ENCODE peak calls at places on chromosome 5, in nine cellular contexts. O, T, D, Z, H, A, K, Y and J are unnamed samples.

GRCh38 chr5:19771174-19771835 is 216.7 kb downstream of the CDH18 start:
- DNase-seq in T (no peak), H (no peak), A (no peak), Y (no peak), Z (no peak), O (no peak), K (no peak), D (no peak), J (no peak)

GRCh38 chr5:58024151-58024550 is 435.7 kb downstream of the PLK2 start:
- DNase-seq in A (no peak), D (no peak), Y (no peak), Z (no peak), O (no peak), T (no peak), K (no peak), H (no peak), J (no peak)

GRCh38 chr5:56849671-56850070 is 34.3 kb downstream of the MAP3K1 start:
- DNase-seq in H (no peak), Y (no peak), A (no peak), D (no peak), O (no peak), T (no peak), K (no peak), Z (no peak), J (no peak)

GRCh38 chr5:10140195-10140973 is 109.3 kb downstream of the ATPSCKMT start:
- DNase-seq in Z (peak; percentile 54), Y (peak; percentile 56), K (no peak), A (no peak), D (no peak), T (peak; percentile 26), H (peak; percentile 17), O (no peak), J (no peak)

GRCh38 chr5:73945505-73945904 is 319.5 kb downstream of the ARHGEF28 start:
- DNase-seq in D (no peak), Y (peak; percentile 18), A (peak; percentile 1), K (no peak), O (no peak), H (peak; percentile 41), Z (no peak), T (no peak), J (no peak)

GRCh38 chr5:179309751-179310320 is 35.4 kb downstream of the ADAMTS2 start:
- DNase-seq in K (no peak), D (peak; percentile 60), T (no peak), A (no peak), O (no peak), Z (no peak), Y (no peak), H (no peak), J (no peak)

GRCh38 chr5:128925973-128926372 is 39.3 kb upstream of the SLC27A6 start:
- DNase-seq in K (no peak), H (no peak), Z (no peak), D (no peak), O (no peak), A (no peak), T (no peak), Y (no peak), J (no peak)

GRCh38 chr5:132319975-132320374 is 25.8 kb downstream of the SLC22A4 start:
- DNase-seq in Z (no peak), D (no peak), T (no peak), Y (no peak), A (no peak), K (no peak), H (no peak), O (no peak), J (no peak)

GRCh38 chr5:165029471-165029870 is 1524.1 kb downstream of the MAT2B start:
- DNase-seq in Z (peak; percentile 1), H (peak; percentile 8), T (no peak), A (peak; percentile 86), K (no peak), O (peak; percentile 7), D (no peak), Y (peak; percentile 2), J (no peak)

GRCh38 chr5:54091416-54092130 is 218.8 kb downstream of the ARL15 start:
- DNase-seq in K (peak; percentile 72), A (no peak), Y (no peak), O (no peak), D (peak; percentile 70), T (no peak), H (no peak), Z (no peak), J (no peak)

GRCh38 chr5:73786043-73786831 is 160.2 kb downstream of the ARHGEF28 start:
- DNase-seq in H (no peak), T (no peak), K (peak; percentile 69), D (no peak), Y (no peak), Z (no peak), A (no peak), O (no peak), J (no peak)

GRCh38 chr5:135052511-135053145 is 18.6 kb upstream of the PITX1 start:
- DNase-seq in K (no peak), D (no peak), Z (no peak), H (no peak), O (no peak), T (no peak), Y (no peak), A (no peak), J (no peak)

GRCh38 chr5:9898319-9898718 is 268.2 kb upstream of the TAS2R1 start:
- DNase-seq in A (peak; percentile 19), D (no peak), Y (peak; percentile 44), Z (peak; percentile 48), H (peak; percentile 41), T (peak; percentile 49), O (peak; percentile 21), K (peak; percentile 17), J (no peak)

GRCh38 chr5:123659006-123659405 is 147.0 kb downstream of the CSNK1G3 start:
- DNase-seq in A (no peak), H (no peak), Y (no peak), O (no peak), K (no peak), T (no peak), D (no peak), Z (no peak), J (no peak)

GRCh38 chr5:95731571-95732554 is 727 bp downstream of the RHOBTB3 start:
- DNase-seq in O (peak; percentile 56), Y (peak; percentile 56), A (peak; percentile 63), Z (peak; percentile 72), T (peak; percentile 52), D (peak; percentile 80), H (peak; percentile 67), K (peak; percentile 27), J (no peak)

GRCh38 chr5:33781286-33781685 is 110.5 kb downstream of the ADAMTS12 start:
- DNase-seq in D (peak; percentile 64), T (peak; percentile 74), K (no peak), O (no peak), H (no peak), Y (peak; percentile 65), A (no peak), Z (peak; percentile 99), J (no peak)

GRCh38 chr5:142688278-142688677 is 2.4 kb upstream of the FGF1 start:
- DNase-seq in K (no peak), D (no peak), Y (no peak), A (no peak), O (no peak), T (no peak), H (no peak), Z (no peak), J (no peak)

GRCh38 chr5:180467028-180467427 is 27.2 kb upstream of the CNOT6 start:
- DNase-seq in O (peak; percentile 78), A (no peak), T (peak; percentile 35), H (peak; percentile 86), Z (peak; percentile 35), D (no peak), Y (peak; percentile 83), K (peak; percentile 70), J (no peak)

GRCh38 chr5:78102498-78102897 is 192.0 kb downstream of the AP3B1 start:
- DNase-seq in Z (no peak), D (no peak), H (no peak), O (no peak), T (no peak), A (no peak), Y (no peak), K (no peak), J (no peak)

GRCh38 chr5:115389074-115389798 is 92.8 kb upstream of the CCDC112 start:
- DNase-seq in Z (no peak), H (no peak), A (no peak), Y (no peak), O (no peak), K (no peak), T (peak; percentile 70), D (no peak), J (no peak)

GRCh38 chr5:36605241-36605640 is 1.2 kb upstream of the SLC1A3 start:
- DNase-seq in Z (peak; percentile 72), K (no peak), A (no peak), D (no peak), H (no peak), T (peak; percentile 54), O (no peak), Y (no peak), J (no peak)

GRCh38 chr5:159163027-159163699 is 46.2 kb downstream of the RNF145 start:
- DNase-seq in T (peak; percentile 83), Y (peak; percentile 93), A (no peak), D (no peak), K (peak; percentile 84), Z (peak; percentile 93), O (no peak), H (no peak), J (no peak)

GRCh38 chr5:72705178-72705577 is 111.3 kb upstream of the TNPO1 start:
- DNase-seq in A (no peak), T (no peak), Z (no peak), Y (no peak), H (no peak), D (no peak), O (no peak), K (no peak), J (no peak)

GRCh38 chr5:98631311-98632054 is 142.0 kb upstream of the RGMB start:
- DNase-seq in Z (peak; percentile 77), K (peak; percentile 21), A (no peak), D (no peak), O (no peak), H (no peak), T (peak; percentile 97), Y (peak; percentile 86), J (no peak)

GRCh38 chr5:140185409-140185808 is 10.4 kb downstream of the CYSTM1 start:
- DNase-seq in T (no peak), H (no peak), K (no peak), A (no peak), O (no peak), Y (no peak), D (no peak), Z (no peak), J (no peak)

GRCh38 chr5:136836093-136836492 is 470.7 kb upstream of the TRPC7 start:
- DNase-seq in K (no peak), A (no peak), Y (no peak), Z (no peak), D (no peak), O (no peak), H (no peak), T (no peak), J (no peak)

GRCh38 chr5:120293796-120294195 is 170.3 kb upstream of the PRR16 start:
- DNase-seq in Y (peak; percentile 55), A (no peak), O (no peak), K (peak; percentile 71), T (peak; percentile 96), Z (peak; percentile 93), D (no peak), H (no peak), J (no peak)